ENCODE peak calls at places on chromosome 10, in ten cellular contexts. I, K, H, X, J, O, B, M, L and W are unnamed samples. For H3K36me3, the result is how much of the 10 kb centered on the place peaks cover.

GRCh38 chr10:59243611-59244195 is 67.3 kb downstream of the PHYHIPL start:
- DNase-seq in K (peak), H (no peak), X (no peak), B (no peak), I (no peak), M (no peak), L (no peak), J (no peak), O (no peak), W (no peak)

GRCh38 chr10:115171392-115171960 is 78.3 kb downstream of the ATRNL1 start:
- DNase-seq in X (no peak), K (peak), B (no peak), H (no peak), J (no peak), M (no peak), I (peak), O (no peak), L (no peak), W (no peak)

GRCh38 chr10:89158446-89158845 is 48.7 kb downstream of the CH25H start:
- DNase-seq in J (no peak), M (no peak), I (no peak), B (no peak), L (no peak), H (no peak), O (no peak), X (no peak), K (no peak), W (no peak)

GRCh38 chr10:85593226-85593625 is 773.4 kb downstream of the GRID1 start:
- DNase-seq in B (no peak), X (no peak), L (no peak), O (no peak), K (no peak), J (no peak), I (no peak), M (no peak), H (no peak), W (no peak)

GRCh38 chr10:15369642-15370211 is 1.4 kb downstream of the FAM171A1 start:
- DNase-seq in X (no peak), K (peak), B (no peak), H (peak), L (peak), J (no peak), I (no peak), O (peak), M (peak), W (no peak)

GRCh38 chr10:67603701-67604100 is 92.3 kb downstream of the CTNNA3 start:
- DNase-seq in L (no peak), I (no peak), O (no peak), H (no peak), X (no peak), J (no peak), M (no peak), K (no peak), B (no peak), W (no peak)

GRCh38 chr10:67818323-67818722 is 19.7 kb downstream of the DNAJC12 start:
- DNase-seq in O (no peak), H (no peak), K (no peak), M (no peak), I (no peak), J (no peak), L (no peak), B (no peak), X (peak), W (no peak)

GRCh38 chr10:5679606-5680005 is 5.0 kb upstream of the TASOR2 start:
- DNase-seq in I (no peak), O (no peak), M (no peak), X (no peak), L (no peak), K (no peak), H (no peak), J (no peak), B (no peak), W (no peak)

GRCh38 chr10:48804740-48805182 is 120.1 kb downstream of the WDFY4 start:
- DNase-seq in H (no peak), I (no peak), X (no peak), L (no peak), K (no peak), O (no peak), M (no peak), B (no peak), J (no peak), W (no peak)

GRCh38 chr10:7411671-7412481 is 1.0 kb upstream of the SFMBT2 start:
- DNase-seq in J (no peak), H (peak), X (no peak), B (no peak), O (no peak), K (peak), L (peak), M (peak), I (no peak), W (no peak)

GRCh38 chr10:44030132-44030531 is 354.8 kb downstream of the CXCL12 start:
- DNase-seq in H (no peak), L (no peak), X (no peak), O (no peak), B (no peak), J (no peak), M (peak), K (peak), I (no peak), W (no peak)

GRCh38 chr10:77504196-77504869 is 133.3 kb downstream of the KCNMA1 start:
- DNase-seq in O (no peak), J (no peak), M (no peak), I (no peak), L (no peak), X (peak), K (no peak), H (no peak), B (no peak), W (no peak)

GRCh38 chr10:6607187-6607586 is 27.1 kb upstream of the PRKCQ start:
- DNase-seq in K (no peak), H (no peak), O (no peak), M (no peak), J (no peak), X (no peak), L (no peak), I (no peak), B (no peak), W (no peak)

GRCh38 chr10:88117227-88117626 is 253.8 kb downstream of the PTEN start:
- DNase-seq in L (no peak), M (no peak), X (no peak), B (no peak), J (no peak), H (no peak), I (no peak), K (no peak), O (no peak), W (no peak)

GRCh38 chr10:133394801-133395221 is 854 bp downstream of the MTG1 start:
- DNase-seq in O (no peak), K (no peak), B (no peak), M (no peak), J (peak), I (no peak), L (no peak), X (no peak), H (no peak), W (peak)

GRCh38 chr10:28535846-28536245 is 2.9 kb downstream of the WAC start:
- DNase-seq in O (no peak), I (no peak), M (no peak), H (no peak), J (no peak), L (no peak), K (no peak), X (no peak), B (no peak), W (no peak)

GRCh38 chr10:46272863-46273415 is 13.9 kb upstream of the ANTXRL start:
- DNase-seq in X (no peak), M (no peak), K (no peak), H (no peak), I (no peak), L (no peak), J (peak), O (no peak), B (no peak), W (peak)

GRCh38 chr10:26199841-26200240 is 16.7 kb upstream of the GAD2 start:
- DNase-seq in X (no peak), M (no peak), L (no peak), I (no peak), K (peak), J (no peak), B (no peak), H (no peak), O (no peak), W (no peak)

GRCh38 chr10:125407000-125407502 is 246.7 kb upstream of the CTBP2 start:
- DNase-seq in L (no peak), I (no peak), J (peak), H (no peak), X (peak), M (no peak), K (no peak), B (no peak), O (no peak), W (no peak)

GRCh38 chr10:23358357-23358756 is 13.8 kb upstream of the C10orf67 start:
- DNase-seq in I (no peak), H (no peak), X (peak), O (no peak), L (no peak), K (peak), J (no peak), B (no peak), M (no peak), W (no peak)

GRCh38 chr10:71838264-71839211 is 12.5 kb downstream of the PSAP start:
- DNase-seq in O (no peak), I (no peak), B (no peak), K (no peak), M (no peak), H (no peak), X (peak), L (no peak), J (no peak), W (no peak)

GRCh38 chr10:130190065-130190736 is 54.0 kb downstream of the GLRX3 start:
- DNase-seq in B (peak), L (peak), K (peak), O (peak), H (peak), M (peak), X (peak), I (peak), J (peak), W (peak)

GRCh38 chr10:95626468-95626867 is 30.0 kb downstream of the ALDH18A1 start:
- DNase-seq in M (peak), O (no peak), X (no peak), H (no peak), I (no peak), B (no peak), J (no peak), L (no peak), K (no peak), W (no peak)
- H3K36me3 ChIP-seq in M (under half), O (half or more), X (half or more), H (half or more), I (half or more), B (half or more), J (half or more), L (half or more), K (under half), W (under half)

DNA sequence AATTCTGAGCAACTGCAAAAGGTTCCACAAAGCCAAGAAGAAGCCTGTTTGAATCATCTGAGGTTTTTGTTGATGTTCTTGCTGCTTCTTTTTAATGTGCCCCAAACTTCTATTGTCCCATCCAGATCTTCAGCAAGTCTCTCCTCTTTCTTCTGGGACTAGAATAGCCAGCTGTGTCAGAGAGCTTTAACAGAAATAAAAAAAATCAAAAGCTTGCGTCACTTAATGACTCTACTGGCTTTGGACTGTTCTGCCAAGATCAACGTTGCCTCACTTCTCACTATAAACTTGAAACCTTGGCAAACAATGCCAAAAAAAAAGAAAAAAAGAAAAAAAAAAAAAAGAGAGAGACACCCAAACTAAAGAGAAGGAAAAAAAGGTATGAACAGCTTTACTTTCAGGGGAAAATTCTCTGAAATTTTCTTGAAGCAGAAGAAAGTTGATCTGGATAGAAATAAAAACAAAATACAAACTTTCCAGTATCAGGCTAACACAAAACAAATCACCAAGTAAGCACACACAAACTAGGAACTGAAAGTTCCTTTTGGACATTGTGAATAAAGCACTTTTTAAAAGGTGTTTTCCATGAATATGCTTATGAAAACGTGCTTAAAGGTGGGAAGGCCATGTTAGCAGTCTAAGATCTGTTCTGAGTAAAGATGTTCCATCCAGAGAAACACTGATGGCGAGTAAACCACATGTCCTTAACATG is 14.8 kb downstream of the USP54 start:
- DNase-seq in I (no peak), O (no peak), J (peak), K (no peak), B (peak), X (peak), L (no peak), M (no peak), H (no peak), W (no peak)
- H3K36me3 ChIP-seq in I (under half), O (under half), J (under half), K (under half), B (under half), X (under half), L (under half), M (under half), H (under half), W (under half)

GRCh38 chr10:34850558-34850957 is 35.5 kb upstream of the PARD3 start:
- DNase-seq in L (no peak), I (no peak), X (no peak), K (no peak), M (no peak), B (no peak), H (no peak), O (no peak), J (no peak), W (no peak)

GRCh38 chr10:34853357-34853756 is 38.3 kb upstream of the PARD3 start:
- DNase-seq in X (no peak), O (no peak), L (no peak), I (no peak), B (no peak), H (no peak), K (no peak), M (no peak), J (no peak), W (no peak)

GRCh38 chr10:34858003-34858402 is 42.9 kb upstream of the PARD3 start:
- DNase-seq in J (no peak), L (no peak), H (no peak), B (no peak), M (no peak), I (no peak), X (no peak), O (no peak), K (no peak), W (no peak)

GRCh38 chr10:34850036-34850435 is 34.9 kb upstream of the PARD3 start:
- DNase-seq in X (no peak), I (no peak), H (no peak), K (no peak), B (no peak), O (no peak), M (no peak), L (no peak), J (no peak), W (no peak)

DNA sequence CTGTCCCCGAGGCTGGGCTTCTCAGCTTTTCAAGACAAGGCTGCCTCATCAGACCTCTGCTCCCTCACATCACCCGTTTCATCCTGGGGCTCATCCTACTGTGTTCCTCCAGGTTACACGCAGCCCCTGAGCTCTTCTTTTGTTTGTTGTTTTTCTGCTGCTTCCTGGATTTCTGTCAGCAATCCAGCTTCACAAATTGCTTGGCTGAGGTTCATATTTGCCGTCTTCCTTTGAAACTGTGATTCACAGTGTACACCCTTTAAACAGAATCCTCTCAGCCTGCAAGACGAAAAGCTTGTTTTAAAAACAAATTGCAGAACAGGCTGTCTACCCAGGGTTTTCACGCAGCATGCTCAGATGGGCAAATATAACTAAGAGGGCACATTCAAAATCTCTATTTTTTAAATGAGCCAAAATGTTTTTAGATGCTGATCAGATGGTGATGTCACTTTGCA is 39.1 kb upstream of the PARD3 start:
- DNase-seq in L (no peak), J (no peak), M (no peak), O (no peak), B (no peak), X (peak), K (no peak), I (no peak), H (peak), W (no peak)
- H3K36me3 ChIP-seq in L (under half), J (under half), M (under half), O (under half), B (under half), X (under half), K (under half), I (under half), H (under half), W (under half)

DNA sequence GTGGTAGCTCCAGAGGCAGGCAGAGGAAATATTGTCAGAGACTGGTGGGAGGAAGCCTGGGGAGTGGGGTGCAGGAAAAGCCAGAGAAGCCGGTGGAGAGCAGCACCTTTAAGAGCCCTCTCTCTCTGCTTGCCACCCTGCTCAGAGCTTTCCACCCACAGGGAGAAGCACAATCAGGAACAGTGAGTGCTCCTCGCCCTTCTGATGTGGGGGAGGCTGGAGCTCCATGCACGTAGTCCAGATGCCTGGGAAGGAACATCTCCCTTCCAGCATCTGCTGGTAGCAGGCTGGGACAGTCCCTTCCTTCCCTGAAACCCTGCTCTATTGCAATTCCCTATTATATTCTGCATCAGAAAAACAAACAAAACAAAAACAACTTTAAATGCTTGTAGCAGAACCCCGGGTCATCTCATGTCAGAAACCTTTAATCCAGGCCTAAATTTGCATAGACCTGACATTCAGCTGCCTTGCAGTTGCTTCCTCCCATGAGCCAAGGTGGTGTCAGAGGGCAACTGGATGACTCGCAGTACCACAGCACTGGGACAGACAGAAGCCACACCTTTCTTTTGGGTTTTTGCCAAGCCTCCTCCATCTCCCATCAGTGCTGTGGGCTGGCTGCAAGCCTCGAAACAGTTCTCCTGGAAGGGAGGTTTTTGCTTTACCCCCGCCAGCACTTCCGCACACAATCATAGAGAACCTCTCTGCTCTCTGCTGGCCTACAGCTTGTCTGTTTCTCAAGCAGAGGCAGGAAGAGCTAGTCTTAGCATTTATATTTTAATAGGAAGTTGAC is 13.1 kb downstream of the AVPI1 start:
- DNase-seq in K (no peak), I (no peak), B (no peak), M (no peak), J (no peak), O (no peak), H (no peak), L (no peak), X (peak), W (no peak)
- H3K36me3 ChIP-seq in K (under half), I (half or more), B (half or more), M (under half), J (half or more), O (half or more), H (half or more), L (half or more), X (under half), W (under half)

GRCh38 chr10:73803680-73804286 is 7.6 kb downstream of the NDST2 start:
- DNase-seq in K (no peak), L (no peak), I (no peak), H (no peak), M (no peak), B (no peak), J (no peak), X (no peak), O (no peak), W (no peak)
- H3K36me3 ChIP-seq in K (under half), L (half or more), I (half or more), H (half or more), M (under half), B (half or more), J (half or more), X (half or more), O (half or more), W (half or more)

DNA sequence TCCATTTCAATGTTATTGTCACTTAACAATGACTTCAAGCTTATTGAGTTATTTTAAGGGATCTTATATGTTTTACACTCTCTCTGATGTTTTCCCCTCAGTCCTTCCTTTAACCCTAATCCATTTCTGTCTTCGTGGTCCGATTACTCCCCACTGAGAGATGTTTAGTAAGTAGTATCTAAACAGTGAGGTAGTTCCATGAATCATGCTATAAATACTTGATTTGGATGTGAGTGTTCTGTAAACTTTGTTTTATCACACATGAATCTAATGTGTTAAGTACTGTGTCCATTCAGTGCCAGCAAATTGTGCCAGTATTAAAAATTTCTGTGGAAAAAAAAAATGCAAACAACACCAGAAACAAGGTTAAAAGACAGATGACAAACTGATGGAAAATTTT is 18.6 kb downstream of the RPP30 start:
- DNase-seq in L (no peak), H (no peak), J (no peak), X (no peak), O (no peak), I (no peak), K (no peak), M (no peak), B (no peak), W (no peak)
- H3K36me3 ChIP-seq in L (half or more), H (half or more), J (half or more), X (under half), O (half or more), I (half or more), K (under half), M (under half), B (half or more), W (under half)

GRCh38 chr10:112166800-112167199 is 16.8 kb downstream of the GPAM start:
- DNase-seq in I (no peak), K (no peak), H (no peak), L (no peak), J (no peak), O (no peak), X (no peak), B (no peak), M (no peak), W (no peak)

GRCh38 chr10:112159469-112159868 is 24.1 kb downstream of the GPAM start:
- DNase-seq in K (no peak), I (no peak), H (no peak), X (no peak), J (no peak), M (no peak), B (no peak), O (no peak), L (no peak), W (no peak)

GRCh38 chr10:112160834-112161233 is 22.7 kb downstream of the GPAM start:
- DNase-seq in L (no peak), J (no peak), M (no peak), X (no peak), K (no peak), O (no peak), I (no peak), B (no peak), H (no peak), W (no peak)

GRCh38 chr10:112161757-112162518 is 21.6 kb downstream of the GPAM start:
- DNase-seq in O (no peak), I (no peak), X (no peak), H (no peak), B (no peak), M (no peak), L (no peak), J (no peak), K (no peak), W (no peak)
- H3K36me3 ChIP-seq in O (half or more), I (half or more), X (under half), H (half or more), B (half or more), M (under half), L (half or more), J (half or more), K (half or more), W (under half)

DNA sequence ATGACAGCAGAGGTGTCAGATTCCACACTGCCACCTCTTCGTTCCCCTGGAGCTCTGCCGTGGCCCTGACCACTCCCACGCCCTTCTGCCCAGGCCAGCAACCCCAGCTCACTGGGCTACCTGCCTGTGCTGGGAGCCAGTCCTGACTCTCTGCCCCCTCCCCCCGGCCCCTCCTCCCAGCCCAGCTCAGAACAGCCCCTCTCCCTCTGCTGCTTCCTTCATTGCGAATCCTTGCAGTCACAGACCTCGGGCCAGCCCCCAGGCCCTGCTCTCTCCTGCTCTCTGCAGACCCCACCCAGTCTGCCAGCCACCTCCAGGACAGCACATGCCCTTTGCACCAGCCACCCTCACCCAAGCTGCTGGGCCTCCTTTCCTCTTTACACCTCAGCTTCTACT is 60.4 kb downstream of the TCERG1L start:
- DNase-seq in B (no peak), M (no peak), J (no peak), K (no peak), O (no peak), L (no peak), X (no peak), H (no peak), I (no peak), W (no peak)
- H3K36me3 ChIP-seq in B (under half), M (under half), J (under half), K (under half), O (under half), L (under half), X (under half), H (under half), I (under half), W (under half)